ENCODE peak calls at places on chromosomes 2 and 18, in nine cellular contexts. M is IMR-90; A is CD4-positive, alpha-beta T cell; S is astrocyte; B is cardiac muscle cell; G is A673; L is heart left ventricle; H is fibroblast of lung; C is body of pancreas. Y is an unnamed sample.

GRCh38 chr2:233080836-233081229 is 20.7 kb downstream of the INPP5D start:
- DNase-seq in M (no peak), A (no peak), S (no peak), B (no peak), G (no peak), L (no peak), H (no peak), C (no peak), Y (no peak)

GRCh38 chr2:239223330-239224248 is 177.2 kb downstream of the HDAC4 start:
- DNase-seq in M (peak), A (no peak), S (peak), B (peak), G (no peak), L (peak), H (peak), C (peak), Y (no peak)

GRCh38 chr2:149200109-149200520 is 130.3 kb upstream of the LYPD6 start:
- DNase-seq in M (no peak), A (no peak), S (peak), B (peak), G (peak), L (no peak), H (peak), C (peak), Y (peak)

GRCh38 chr2:128626758-128627515 is 308.3 kb upstream of the HS6ST1 start:
- DNase-seq in M (no peak), A (no peak), S (peak), B (no peak), G (no peak), L (no peak), H (peak), C (no peak), Y (no peak)

GRCh38 chr18:8701546-8702118 is 3.7 kb upstream of the MTCL1 start:
- DNase-seq in M (peak), A (no peak), S (peak), B (peak), G (peak), L (no peak), H (peak), C (no peak), Y (peak)

GRCh38 chr2:173286153-173286809 is 68.4 kb upstream of the CDCA7 start:
- DNase-seq in M (no peak), A (no peak), S (no peak), B (no peak), G (peak), L (no peak), H (no peak), C (no peak), Y (no peak)

GRCh38 chr2:99822487-99823218 is 319.7 kb downstream of the AFF3 start:
- DNase-seq in M (no peak), A (no peak), S (peak), B (no peak), G (no peak), L (no peak), H (no peak), C (no peak), Y (no peak)

GRCh38 chr2:57080035-57080434 is 896.2 kb downstream of the CCDC85A start:
- DNase-seq in M (no peak), A (no peak), S (no peak), B (no peak), G (no peak), L (no peak), H (peak), C (no peak), Y (peak)

GRCh38 chr2:135603543-135603942 is 72.3 kb downstream of the R3HDM1 start:
- DNase-seq in M (no peak), A (no peak), S (no peak), B (no peak), G (no peak), L (no peak), H (no peak), C (no peak), Y (no peak)

GRCh38 chr2:24084386-24085375 is at the start of gene TP53I3:
- DNase-seq in M (peak), A (peak), S (peak), B (peak), G (peak), L (peak), H (peak), C (peak), Y (peak)

GRCh38 chr2:7427293-7428060 is 510.3 kb downstream of the RNF144A start:
- DNase-seq in M (peak), A (no peak), S (peak), B (peak), G (peak), L (no peak), H (peak), C (peak), Y (peak)

GRCh38 chr2:230903251-230904150 is 21.5 kb downstream of the GPR55 start:
- DNase-seq in M (no peak), A (no peak), S (no peak), B (no peak), G (no peak), L (no peak), H (no peak), C (no peak), Y (no peak)

GRCh38 chr2:222393733-222394267 is 30.5 kb upstream of the SGPP2 start:
- DNase-seq in M (no peak), A (no peak), S (no peak), B (no peak), G (no peak), L (no peak), H (no peak), C (no peak), Y (no peak)

GRCh38 chr18:48994926-48995835 is 44.4 kb upstream of the SMAD7 start:
- DNase-seq in M (no peak), A (no peak), S (no peak), B (no peak), G (no peak), L (peak), H (no peak), C (no peak), Y (no peak)

GRCh38 chr2:132923787-132924186 is 253.8 kb upstream of the LYPD1 start:
- DNase-seq in M (peak), A (no peak), S (peak), B (peak), G (no peak), L (peak), H (peak), C (no peak), Y (no peak)

GRCh38 chr2:201933792-201934229 is 99.8 kb upstream of the FZD7 start:
- DNase-seq in M (no peak), A (no peak), S (peak), B (peak), G (peak), L (peak), H (peak), C (no peak), Y (no peak)

GRCh38 chr18:36412778-36413177 is 115.3 kb downstream of the FHOD3 start:
- DNase-seq in M (no peak), A (no peak), S (no peak), B (peak), G (peak), L (no peak), H (no peak), C (peak), Y (no peak)

GRCh38 chr18:49730951-49731391 is 82.4 kb downstream of the ACAA2 start:
- DNase-seq in M (no peak), A (no peak), S (no peak), B (no peak), G (no peak), L (no peak), H (no peak), C (no peak), Y (no peak)

DNA sequence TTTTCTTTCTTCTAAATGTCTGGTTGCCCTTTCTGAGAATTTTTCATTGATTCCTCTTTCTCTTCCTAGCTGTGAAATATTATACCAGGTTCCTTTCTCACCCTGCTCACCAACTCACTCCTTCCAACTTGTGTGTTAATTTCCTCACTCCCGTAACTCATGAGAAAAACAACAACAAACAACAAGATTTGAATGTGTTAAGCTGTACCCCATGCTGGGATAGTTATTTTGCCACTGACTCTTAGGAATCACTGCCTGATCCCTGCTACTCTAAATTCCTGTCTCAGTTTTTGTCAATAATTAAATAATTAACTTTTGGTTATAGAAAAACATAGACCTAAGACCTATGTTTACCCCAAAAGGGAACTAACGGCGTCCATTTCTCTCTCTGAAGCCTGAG is 242.7 kb downstream of the DPP10 start:
- DNase-seq in M (no peak), A (no peak), S (no peak), B (no peak), G (no peak), L (no peak), H (no peak), C (no peak), Y (no peak)
- H3K27ac ChIP-seq in M (no peak), A (no peak), S (no peak), B (no peak), G (no peak), L (no peak), H (no peak), C (no peak), Y (no peak)

DNA sequence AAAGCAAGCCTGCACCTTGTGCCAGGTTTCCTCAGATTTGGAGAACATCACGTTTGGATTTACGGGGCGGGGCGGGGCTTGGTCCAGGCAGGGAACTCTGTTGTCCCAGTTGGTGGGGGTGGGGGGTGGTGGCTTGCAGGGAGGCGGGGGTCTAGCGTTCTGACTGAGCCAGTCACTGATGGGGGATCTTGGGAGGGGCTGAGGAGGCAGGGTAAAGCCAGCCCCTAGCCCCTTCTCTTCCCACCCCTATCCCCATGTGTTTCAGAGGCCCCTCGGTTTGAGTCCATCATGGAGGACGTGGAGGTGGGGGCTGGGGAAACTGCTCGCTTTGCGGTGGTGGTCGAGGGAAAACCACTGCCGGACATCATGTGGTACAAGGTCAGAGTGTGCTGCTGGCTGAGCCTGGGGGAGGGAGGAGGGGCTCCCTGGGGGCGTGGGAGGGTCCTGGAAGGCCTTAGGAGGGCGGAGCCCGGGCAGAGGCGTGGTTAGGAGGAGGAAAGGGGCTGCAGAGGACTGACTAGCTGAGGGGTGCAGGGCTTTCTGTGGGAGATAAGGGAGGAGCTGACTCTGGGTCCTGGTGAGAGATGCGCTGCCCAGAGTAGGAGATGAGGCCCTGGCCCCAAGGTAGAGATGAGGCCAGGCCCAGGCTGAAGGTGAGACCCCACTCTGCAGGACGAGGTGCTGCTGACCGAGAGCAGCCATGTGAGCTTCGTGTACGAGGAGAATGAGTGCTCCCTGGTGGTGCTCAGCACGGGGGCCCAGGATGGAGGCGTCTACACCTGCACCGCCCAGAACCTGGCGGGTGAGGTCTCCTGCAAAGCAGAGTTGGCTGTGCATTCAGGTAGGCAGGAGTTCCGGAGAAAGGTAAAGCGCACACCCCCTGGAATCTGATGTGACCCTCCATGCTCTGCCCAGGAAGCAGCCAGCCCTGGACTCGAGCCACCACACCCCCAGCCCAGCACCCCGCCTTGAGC is 21.8 kb upstream of the GMPPA start:
- DNase-seq in M (no peak), A (no peak), S (no peak), B (no peak), G (peak), L (no peak), H (no peak), C (no peak), Y (no peak)
- TF ChIP-seq CTCF in M (no peak), A (no peak), S (no peak), B (no peak), G (no peak), L (no peak), H (no peak), C (no peak), Y (no peak)

GRCh38 chr18:52392160-52392559 is 52.2 kb downstream of the DCC start:
- DNase-seq in M (peak), A (no peak), S (no peak), B (no peak), G (peak), L (no peak), H (peak), C (no peak), Y (no peak)

GRCh38 chr18:52394602-52395001 is 54.6 kb downstream of the DCC start:
- DNase-seq in M (no peak), A (no peak), S (no peak), B (no peak), G (no peak), L (no peak), H (no peak), C (peak), Y (no peak)

DNA sequence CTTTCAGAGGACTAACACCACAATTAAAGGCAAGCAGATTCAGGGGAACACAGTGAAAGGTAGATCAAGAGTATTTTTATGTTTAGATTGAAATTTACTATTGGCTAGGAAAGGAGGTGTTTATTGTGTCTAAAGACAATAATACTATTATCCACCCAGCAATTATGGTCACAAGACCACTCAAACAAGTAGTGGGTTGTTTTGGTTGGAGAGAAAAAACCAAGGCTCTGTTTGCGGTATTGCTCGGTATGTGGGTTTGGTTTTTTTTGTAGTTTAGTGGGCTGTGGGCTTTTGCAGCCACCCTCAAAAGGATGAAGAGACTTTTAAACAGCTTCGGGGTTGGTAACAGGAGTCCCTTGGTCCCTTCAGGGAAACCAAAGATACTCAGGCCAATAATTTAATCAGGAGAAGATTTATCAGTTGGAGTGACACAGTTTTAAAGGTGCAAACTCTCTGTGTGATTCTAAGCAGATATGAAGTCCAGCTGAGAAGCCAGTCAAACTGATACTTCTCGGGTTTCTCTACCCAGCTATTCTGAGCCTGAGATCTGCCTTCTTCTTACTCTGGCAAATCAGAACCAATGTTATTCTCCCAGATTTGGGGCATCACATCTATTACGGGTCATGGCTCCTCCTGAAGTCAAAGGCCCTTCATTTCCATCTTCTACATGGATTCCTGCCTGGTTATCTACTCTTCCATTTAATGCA is 55.3 kb downstream of the DCC start:
- DNase-seq in M (no peak), A (no peak), S (no peak), B (no peak), G (no peak), L (no peak), H (no peak), C (no peak), Y (no peak)
- H3K27ac ChIP-seq in M (no peak), A (no peak), S (no peak), B (no peak), G (peak), L (no peak), H (no peak), C (no peak), Y (no peak)

GRCh38 chr2:171447675-171448074 is 13.6 kb downstream of the DCAF17 start:
- DNase-seq in M (no peak), A (no peak), S (no peak), B (no peak), G (no peak), L (no peak), H (no peak), C (no peak), Y (no peak)

GRCh38 chr2:171451074-171451473 is 17.0 kb downstream of the DCAF17 start:
- DNase-seq in M (no peak), A (no peak), S (no peak), B (no peak), G (no peak), L (no peak), H (no peak), C (no peak), Y (no peak)
- TF ChIP-seq CTCF in M (no peak), A (no peak), S (no peak), B (no peak), G (no peak), L (no peak), H (no peak), C (no peak), Y (no peak)